ENCODE peak calls at places on chromosomes 3 and 15, in nine cellular contexts. B is NCI-H1417 treated with DMSO at 0.1 percent for 48 hours; X is mesothelial cell of epicardium; O is cardiac fibroblast; V is stimulated activated naive CD4-positive, alpha-beta T cell; H is tibial nerve; G is dorsolateral prefrontal cortex; W is stimulated activated CD4-positive, alpha-beta T cell treated with anti-CD3 and anti-CD28 coated beads, Interleukin-15, amount 100 ng/mL, for 48 hours; E is GM03348. N is an unnamed sample.

GRCh38 chr3:41200669-41201021 is 1.3 kb downstream of the CTNNB1 start:
- DNase-seq in X (no peak), W (no peak), E (peak), V (peak), G (no peak), O (peak), B (no peak), H (no peak), N (no peak)

GRCh38 chr3:35521196-35521595 is 118.1 kb upstream of the ARPP21 start:
- DNase-seq in G (no peak), B (no peak), O (no peak), H (no peak), X (no peak), W (no peak), E (no peak), V (no peak), N (no peak)

GRCh38 chr3:42079701-42080323 is 11.3 kb upstream of the TRAK1 start:
- DNase-seq in X (no peak), O (no peak), E (no peak), H (no peak), B (no peak), G (no peak), V (no peak), W (no peak), N (no peak)

GRCh38 chr3:9917820-9918219 is 922 bp downstream of the IL17RC start:
- DNase-seq in B (no peak), H (no peak), O (no peak), W (no peak), V (no peak), X (no peak), E (no peak), G (no peak), N (no peak)

GRCh38 chr3:22734207-22734606 is 468.9 kb upstream of the UBE2E2 start:
- DNase-seq in X (no peak), W (no peak), B (no peak), H (no peak), E (no peak), O (no peak), V (no peak), G (no peak), N (no peak)

GRCh38 chr15:67240235-67241131 is 14.0 kb downstream of the AAGAB start:
- DNase-seq in H (no peak), V (peak), X (no peak), G (no peak), W (no peak), E (no peak), O (peak), B (peak), N (peak)

GRCh38 chr3:107674371-107674770 is 151.6 kb downstream of the BBX start:
- DNase-seq in X (no peak), G (peak), V (no peak), H (no peak), W (no peak), E (no peak), B (no peak), O (no peak), N (no peak)

GRCh38 chr3:120177907-120178306 is 83.7 kb upstream of the GSK3B start:
- DNase-seq in G (no peak), O (peak), W (no peak), E (peak), V (no peak), X (no peak), H (no peak), B (no peak), N (no peak)

GRCh38 chr3:22012471-22012870 is 261.5 kb upstream of the ZNF385D start:
- DNase-seq in E (peak), V (no peak), H (no peak), W (no peak), X (no peak), B (no peak), G (no peak), O (no peak), N (peak)

GRCh38 chr3:114902691-114903101 is 244.4 kb downstream of the ZBTB20 start:
- DNase-seq in B (no peak), E (no peak), O (no peak), V (no peak), X (no peak), H (no peak), G (no peak), W (no peak), N (no peak)

GRCh38 chr3:134197681-134198261 is 52.9 kb downstream of the RYK start:
- DNase-seq in X (no peak), V (peak), W (no peak), O (peak), H (no peak), B (peak), E (peak), G (no peak), N (peak)

GRCh38 chr3:168096210-168096795 is 579 bp upstream of the GOLIM4 start:
- DNase-seq in H (no peak), V (peak), E (peak), B (peak), O (peak), G (peak), X (peak), W (no peak), N (peak)

GRCh38 chr3:4501422-4501821 is 8.3 kb downstream of the ITPR1 start:
- DNase-seq in V (no peak), E (no peak), X (no peak), G (no peak), H (no peak), B (no peak), O (no peak), W (no peak), N (no peak)

N was measured in NCI-H226.